ENCODE peak calls at places on chromosomes 5 and 9, in eight cellular contexts. One of them, this sample, is unnamed.
A peak's percentile ranks its signal among the peaks of the same experiment; 100 is the strongest.

GRCh38 chr5:26622947-26623346 is 415.4 kb downstream of the CDH9 start:
- DNase-seq in suprapubic skin: no peak
- DNase-seq in A549: no peak
- DNase-seq in sigmoid colon: no peak
- DNase-seq in HepG2: no peak
- DNase-seq in SK-N-SH: no peak
- DNase-seq in stomach: no peak
- DNase-seq in ovary: no peak
- DNase-seq in this sample: no peak

GRCh38 chr9:72984990-72985389 is 32.1 kb upstream of the ALDH1A1 start:
- DNase-seq in suprapubic skin: no peak
- DNase-seq in A549: no peak
- DNase-seq in sigmoid colon: peak; percentile 66
- DNase-seq in HepG2: no peak
- DNase-seq in SK-N-SH: no peak
- DNase-seq in stomach: no peak
- DNase-seq in ovary: no peak
- DNase-seq in this sample: no peak

GRCh38 chr9:95325221-95325620 is 7.7 kb upstream of the FANCC start:
- DNase-seq in suprapubic skin: no peak
- DNase-seq in A549: no peak
- DNase-seq in sigmoid colon: no peak
- DNase-seq in HepG2: no peak
- DNase-seq in SK-N-SH: no peak
- DNase-seq in stomach: no peak
- DNase-seq in ovary: no peak
- DNase-seq in this sample: no peak

GRCh38 chr5:39494099-39494498 is 69.3 kb upstream of the DAB2 start:
- DNase-seq in suprapubic skin: no peak
- DNase-seq in A549: no peak
- DNase-seq in sigmoid colon: no peak
- DNase-seq in HepG2: no peak
- DNase-seq in SK-N-SH: no peak
- DNase-seq in stomach: no peak
- DNase-seq in ovary: no peak
- DNase-seq in this sample: no peak

GRCh38 chr5:177392765-177393164 is 7.7 kb downstream of the PFN3 start:
- DNase-seq in suprapubic skin: no peak
- DNase-seq in A549: no peak
- DNase-seq in sigmoid colon: no peak
- DNase-seq in HepG2: no peak
- DNase-seq in SK-N-SH: no peak
- DNase-seq in stomach: no peak
- DNase-seq in ovary: no peak
- DNase-seq in this sample: no peak

GRCh38 chr5:93721045-93721444 is 20.4 kb downstream of the POU5F2 start:
- DNase-seq in suprapubic skin: no peak
- DNase-seq in A549: no peak
- DNase-seq in sigmoid colon: no peak
- DNase-seq in HepG2: no peak
- DNase-seq in SK-N-SH: no peak
- DNase-seq in stomach: no peak
- DNase-seq in ovary: no peak
- DNase-seq in this sample: no peak

GRCh38 chr5:40681351-40682311 is 1.9 kb downstream of the PTGER4 start:
- DNase-seq in suprapubic skin: peak; percentile 68
- DNase-seq in A549: no peak
- DNase-seq in sigmoid colon: peak; percentile 69
- DNase-seq in HepG2: no peak
- DNase-seq in SK-N-SH: peak; percentile 16
- DNase-seq in stomach: peak; percentile 44
- DNase-seq in ovary: no peak
- DNase-seq in this sample: no peak

GRCh38 chr5:94544031-94544650 is 74.3 kb downstream of the KIAA0825 start:
- DNase-seq in suprapubic skin: no peak
- DNase-seq in A549: no peak
- DNase-seq in sigmoid colon: no peak
- DNase-seq in HepG2: no peak
- DNase-seq in SK-N-SH: no peak
- DNase-seq in stomach: no peak
- DNase-seq in ovary: no peak
- DNase-seq in this sample: no peak

GRCh38 chr9:109213300-109214121 is 46.5 kb upstream of the FRRS1L start:
- DNase-seq in suprapubic skin: no peak
- DNase-seq in A549: no peak
- DNase-seq in sigmoid colon: no peak
- DNase-seq in HepG2: no peak
- DNase-seq in SK-N-SH: no peak
- DNase-seq in stomach: peak; percentile 34
- DNase-seq in ovary: peak; percentile 40
- DNase-seq in this sample: no peak

GRCh38 chr9:109214414-109214813 is 47.4 kb upstream of the FRRS1L start:
- DNase-seq in suprapubic skin: no peak
- DNase-seq in A549: no peak
- DNase-seq in sigmoid colon: no peak
- DNase-seq in HepG2: no peak
- DNase-seq in SK-N-SH: no peak
- DNase-seq in stomach: no peak
- DNase-seq in ovary: no peak
- DNase-seq in this sample: no peak

DNA sequence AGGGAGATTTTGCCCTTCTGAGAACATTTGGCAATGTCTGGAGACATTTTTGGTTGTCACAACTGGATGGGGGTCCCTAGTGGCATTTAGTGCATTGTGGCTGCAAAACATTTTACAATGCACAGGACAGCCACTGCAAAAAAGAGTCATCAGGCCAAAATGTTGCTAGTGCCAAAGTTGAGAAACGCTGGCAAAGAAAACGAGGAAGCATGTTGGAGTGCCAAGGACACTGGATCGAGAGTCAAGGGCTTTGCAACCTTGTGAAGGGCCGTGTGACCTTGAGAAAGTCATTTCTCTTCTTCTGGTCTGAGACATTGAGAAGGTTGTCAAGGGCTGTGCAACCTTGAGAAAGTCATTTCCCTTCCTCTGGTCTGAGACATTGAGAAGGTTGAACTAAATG is 45.7 kb upstream of the FRRS1L start:
- DNase-seq in suprapubic skin: no peak
- DNase-seq in A549: no peak
- DNase-seq in sigmoid colon: no peak
- DNase-seq in HepG2: no peak
- DNase-seq in SK-N-SH: no peak
- DNase-seq in stomach: no peak
- DNase-seq in ovary: no peak
- DNase-seq in this sample: no peak
- H3K4me3 ChIP-seq in suprapubic skin: no peak overlapping the region
- H3K4me3 ChIP-seq in A549: no peak overlapping the region
- H3K4me3 ChIP-seq in sigmoid colon: no peak overlapping the region
- H3K4me3 ChIP-seq in HepG2: no peak overlapping the region
- H3K4me3 ChIP-seq in SK-N-SH: no peak overlapping the region
- H3K4me3 ChIP-seq in stomach: no peak overlapping the region
- H3K4me3 ChIP-seq in ovary: no peak overlapping the region
- H3K4me3 ChIP-seq in this sample: no peak overlapping the region

DNA sequence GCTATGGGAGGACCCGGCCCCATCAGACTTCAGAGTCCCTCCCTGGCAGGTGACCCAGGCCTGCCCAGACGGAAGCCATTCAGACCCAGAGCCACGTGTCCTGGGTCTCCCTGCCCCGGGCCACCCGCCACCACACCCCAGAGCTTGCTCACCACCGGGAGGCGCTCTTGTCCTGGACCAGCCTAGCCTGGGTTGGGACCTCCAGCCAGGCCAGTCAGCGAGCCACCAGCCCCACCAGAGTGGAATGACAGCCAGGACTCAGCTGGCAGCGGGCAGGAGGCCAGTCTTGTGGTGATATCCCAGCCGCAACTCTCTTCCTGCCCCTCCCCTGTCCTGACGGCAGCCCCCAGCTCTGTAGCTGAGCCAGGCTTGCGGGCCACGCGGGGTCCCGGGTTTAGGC is 1.7 kb upstream of the PTGDS start:
- DNase-seq in suprapubic skin: no peak
- DNase-seq in A549: no peak
- DNase-seq in sigmoid colon: no peak
- DNase-seq in HepG2: peak; percentile 42
- DNase-seq in SK-N-SH: no peak
- DNase-seq in stomach: no peak
- DNase-seq in ovary: no peak
- DNase-seq in this sample: no peak
- TF ChIP-seq CTCF in suprapubic skin: no peak
- TF ChIP-seq CTCF in A549: peak; percentile 8
- TF ChIP-seq CTCF in sigmoid colon: no peak
- TF ChIP-seq CTCF in HepG2: peak; percentile 75
- TF ChIP-seq CTCF in SK-N-SH: peak; percentile 21
- TF ChIP-seq CTCF in stomach: no peak
- TF ChIP-seq CTCF in ovary: no peak
- TF ChIP-seq CTCF in this sample: no peak

DNA sequence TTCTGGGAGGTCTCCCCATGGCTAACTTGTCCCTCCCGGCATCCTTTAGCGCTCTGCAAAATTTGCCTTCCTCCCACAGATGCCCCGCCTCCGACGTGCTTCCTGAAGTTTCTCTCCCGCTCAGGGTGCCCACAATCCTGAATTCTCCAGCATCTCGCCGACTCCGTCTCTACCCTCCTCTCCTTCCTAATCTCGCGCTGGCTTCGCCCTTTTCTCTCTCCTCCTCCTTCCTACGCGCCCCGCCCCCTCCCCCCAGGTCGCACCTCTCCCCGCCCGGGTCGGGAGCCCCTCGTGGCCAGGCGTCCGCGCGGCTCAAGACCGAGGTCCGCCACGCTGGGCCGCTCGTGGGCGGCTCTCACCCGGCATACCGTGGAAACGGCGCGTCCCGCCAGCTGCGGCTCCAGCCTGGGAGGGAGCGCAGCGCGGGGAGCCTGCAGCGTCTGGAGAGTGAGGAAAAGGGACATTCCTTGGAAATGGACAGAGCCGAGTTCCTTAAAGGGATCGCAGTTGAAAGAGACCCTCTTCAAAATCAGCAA is 4.8 kb upstream of the IRX2 start:
- DNase-seq in suprapubic skin: peak; percentile 86
- DNase-seq in A549: peak; percentile 37
- DNase-seq in sigmoid colon: no peak
- DNase-seq in HepG2: no peak
- DNase-seq in SK-N-SH: no peak
- DNase-seq in stomach: peak; percentile 57
- DNase-seq in ovary: no peak
- DNase-seq in this sample: no peak
- TF ChIP-seq EP300 in suprapubic skin: no peak
- TF ChIP-seq EP300 in A549: no peak
- TF ChIP-seq EP300 in sigmoid colon: no peak
- TF ChIP-seq EP300 in HepG2: no peak
- TF ChIP-seq EP300 in SK-N-SH: no peak
- TF ChIP-seq EP300 in stomach: no peak
- TF ChIP-seq EP300 in ovary: no peak
- TF ChIP-seq EP300 in this sample: no peak

GRCh38 chr5:90759119-90759518 is 200.5 kb downstream of the ADGRV1 start:
- DNase-seq in suprapubic skin: no peak
- DNase-seq in A549: no peak
- DNase-seq in sigmoid colon: no peak
- DNase-seq in HepG2: no peak
- DNase-seq in SK-N-SH: no peak
- DNase-seq in stomach: no peak
- DNase-seq in ovary: no peak
- DNase-seq in this sample: no peak
- H3K4me3 ChIP-seq in suprapubic skin: no peak overlapping the region
- H3K4me3 ChIP-seq in A549: no peak overlapping the region
- H3K4me3 ChIP-seq in sigmoid colon: no peak overlapping the region
- H3K4me3 ChIP-seq in HepG2: no peak overlapping the region
- H3K4me3 ChIP-seq in SK-N-SH: no peak overlapping the region
- H3K4me3 ChIP-seq in stomach: no peak overlapping the region
- H3K4me3 ChIP-seq in ovary: no peak overlapping the region
- H3K4me3 ChIP-seq in this sample: no peak overlapping the region

DNA sequence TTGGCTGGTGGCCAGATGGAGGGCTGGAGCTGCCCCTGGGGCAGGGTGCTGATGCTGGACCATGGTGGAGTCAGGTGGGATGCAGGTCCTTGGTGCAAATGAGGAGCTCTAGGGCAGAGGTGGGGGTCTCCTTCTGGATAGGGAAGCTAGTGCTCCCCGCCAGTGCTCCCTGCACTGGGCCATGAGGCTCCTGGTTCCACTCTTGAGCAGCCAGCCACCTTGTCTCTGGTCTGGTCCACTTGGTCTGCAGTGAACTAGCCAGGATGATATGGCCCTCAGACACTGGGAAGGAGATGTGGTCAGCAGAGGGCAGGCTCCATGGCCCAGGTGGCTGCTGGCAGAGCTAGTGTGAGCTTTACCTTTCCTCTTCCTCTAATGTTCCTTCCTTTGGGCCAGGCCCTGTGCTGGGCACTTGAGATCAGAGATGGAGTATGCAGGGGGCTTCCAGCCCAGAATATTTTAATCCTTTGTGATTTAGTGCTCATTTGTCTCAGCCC is 31.5 kb downstream of the COL27A1 start:
- DNase-seq in suprapubic skin: no peak
- DNase-seq in A549: no peak
- DNase-seq in sigmoid colon: no peak
- DNase-seq in HepG2: no peak
- DNase-seq in SK-N-SH: peak; percentile 62
- DNase-seq in stomach: no peak
- DNase-seq in ovary: peak; percentile 34
- DNase-seq in this sample: no peak
- TF ChIP-seq CTCF in suprapubic skin: no peak
- TF ChIP-seq CTCF in A549: no peak
- TF ChIP-seq CTCF in sigmoid colon: no peak
- TF ChIP-seq CTCF in HepG2: peak; percentile 26
- TF ChIP-seq CTCF in SK-N-SH: no peak
- TF ChIP-seq CTCF in stomach: no peak
- TF ChIP-seq CTCF in ovary: no peak
- TF ChIP-seq CTCF in this sample: no peak